ENCODE peak calls at places on chromosomes 5 and 9, in seven cellular contexts. F is Peyer's patch, K is tibial artery, H is ovary, A is A549, J is fibroblast of lung, Q is tibial nerve. B is an unnamed sample.

GRCh38 chr9:23590601-23591000 is 235.4 kb downstream of the ELAVL2 start:
- DNase-seq in F (no peak), K (no peak), H (no peak), A (no peak), J (no peak), Q (no peak), B (no peak)

GRCh38 chr9:38414040-38414723 is 10.1 kb downstream of the IGFBPL1 start:
- DNase-seq in F (no peak), K (no peak), H (no peak), A (no peak), J (no peak), Q (no peak), B (no peak)

GRCh38 chr5:59842999-59843398 is 50.5 kb downstream of the PDE4D start:
- DNase-seq in F (no peak), K (no peak), H (no peak), A (no peak), J (peak; percentile 61), Q (no peak), B (no peak)

GRCh38 chr5:134041570-134042411 is 37.0 kb upstream of the VDAC1 start:
- DNase-seq in F (no peak), K (no peak), H (no peak), A (no peak), J (no peak), Q (no peak), B (no peak)

GRCh38 chr5:37370550-37370863 is 399 bp downstream of the NUP155 start:
- DNase-seq in F (no peak), K (no peak), H (no peak), A (peak; percentile 41), J (peak; percentile 0), Q (peak; percentile 7), B (no peak)

GRCh38 chr5:145345883-145346282 is 489.3 kb downstream of the PRELID2 start:
- DNase-seq in F (no peak), K (no peak), H (no peak), A (no peak), J (no peak), Q (no peak), B (no peak)

GRCh38 chr5:124905256-124905655 is 158.8 kb upstream of the ZNF608 start:
- DNase-seq in F (no peak), K (no peak), H (no peak), A (no peak), J (no peak), Q (no peak), B (no peak)

GRCh38 chr5:79562351-79563246 is 48.7 kb upstream of the HOMER1 start:
- DNase-seq in F (no peak), K (no peak), H (no peak), A (no peak), J (peak; percentile 53), Q (no peak), B (no peak)

GRCh38 chr5:171309526-171310333 is 682 bp downstream of the TLX3 start:
- DNase-seq in F (no peak), K (peak; percentile 60), H (no peak), A (no peak), J (no peak), Q (no peak), B (no peak)

GRCh38 chr5:143576721-143577484 is 173.4 kb upstream of the NR3C1 start:
- DNase-seq in F (no peak), K (no peak), H (no peak), A (no peak), J (peak; percentile 80), Q (no peak), B (no peak)
- H3K4me1 ChIP-seq in F (no peaks in the 10 kb centered on the region), K (no peaks in the 10 kb centered on the region), H (no peaks in the 10 kb centered on the region), A (peaks cover 11% of the 10 kb centered on the region), J (no peaks in the 10 kb centered on the region), Q (peaks cover 7% of the 10 kb centered on the region), B (peaks cover 13% of the 10 kb centered on the region)

GRCh38 chr9:12461759-12462158 is 231.4 kb upstream of the TYRP1 start:
- DNase-seq in F (no peak), K (no peak), H (no peak), A (no peak), J (no peak), Q (no peak), B (no peak)
- H3K4me3 ChIP-seq in F (no peak overlapping the region), K (no peak overlapping the region), H (no peak overlapping the region), A (no peak overlapping the region), J (no peak overlapping the region), Q (no peak overlapping the region), B (no peak overlapping the region)

GRCh38 chr9:1005043-1005667 is 28.7 kb downstream of the DMRT3 start:
- DNase-seq in F (peak; percentile 55), K (no peak), H (no peak), A (peak; percentile 25), J (peak; percentile 42), Q (peak; percentile 25), B (no peak)
- TF ChIP-seq CTCF in F (peak; percentile 59), K (no peak), H (no peak), A (peak; percentile 54), J (peak; percentile 59), Q (peak; percentile 28), B (no peak)

DNA sequence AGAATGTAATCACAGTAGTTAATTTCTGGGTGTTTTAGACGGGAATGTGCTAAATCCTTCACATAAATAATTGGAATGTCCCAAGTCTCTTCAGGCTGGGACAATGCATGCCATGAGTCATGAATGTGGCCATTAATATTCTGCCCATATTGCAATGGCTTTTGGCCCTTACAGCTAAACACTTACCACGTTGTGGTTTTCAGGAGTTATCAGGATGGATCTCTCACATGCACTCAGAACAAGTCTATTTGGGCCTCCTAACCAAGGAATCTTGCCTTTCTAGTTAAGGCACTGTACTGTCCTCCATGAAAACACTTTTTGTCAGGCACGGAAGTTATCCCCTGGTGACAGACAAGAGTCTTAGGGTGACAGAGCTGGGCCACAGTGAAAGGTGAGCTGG is 32.7 kb downstream of the PKD2L2 start:
- DNase-seq in F (no peak), K (no peak), H (no peak), A (no peak), J (peak; percentile 70), Q (no peak), B (no peak)
- H3K4me1 ChIP-seq in F (no peaks in the 10 kb centered on the region), K (no peaks in the 10 kb centered on the region), H (no peaks in the 10 kb centered on the region), A (no peaks in the 10 kb centered on the region), J (no peaks in the 10 kb centered on the region), Q (no peaks in the 10 kb centered on the region), B (no peaks in the 10 kb centered on the region)

DNA sequence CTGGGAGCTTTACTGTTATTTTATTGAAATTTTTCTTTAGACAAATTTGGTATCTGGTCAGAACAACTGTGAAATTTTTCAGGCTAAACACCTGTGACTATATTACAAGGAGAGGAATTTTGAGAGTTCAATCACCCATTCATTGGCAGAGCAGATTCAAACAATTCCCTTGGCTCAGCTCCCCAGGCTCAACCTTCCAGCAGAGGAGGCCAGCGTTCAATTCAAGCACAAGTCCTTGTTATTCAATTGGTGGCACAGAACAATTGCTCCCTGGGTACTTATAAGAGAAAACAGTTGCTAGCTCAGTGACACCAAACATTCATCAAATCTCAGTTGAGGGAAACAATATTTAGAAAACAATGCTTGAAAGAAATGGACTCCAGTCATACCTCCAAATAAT is 83.3 kb downstream of the SUSD1 start:
- DNase-seq in F (no peak), K (no peak), H (no peak), A (no peak), J (peak; percentile 22), Q (no peak), B (no peak)
- H3K4me3 ChIP-seq in F (no peak overlapping the region), K (no peak overlapping the region), H (no peak overlapping the region), A (no peak overlapping the region), J (no peak overlapping the region), Q (no peak overlapping the region), B (no peak overlapping the region)

DNA sequence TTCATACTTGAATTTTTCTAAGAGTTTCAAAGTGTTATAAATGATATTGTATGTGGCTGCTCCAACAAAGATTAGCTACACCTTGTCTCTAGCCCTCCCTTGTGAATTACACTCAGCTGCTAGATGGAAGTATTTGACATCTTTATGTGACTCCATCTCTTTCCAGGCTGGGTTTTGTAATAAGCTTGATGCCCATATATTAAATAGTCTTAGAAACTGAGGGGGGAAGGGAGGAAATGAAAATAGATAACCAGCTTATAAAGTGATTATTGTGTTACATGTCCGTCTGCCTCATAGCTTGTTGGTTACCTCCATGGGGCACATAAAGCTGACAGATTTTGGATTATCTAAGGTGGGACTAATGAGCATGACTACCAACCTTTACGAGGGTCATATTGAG is 63.4 kb downstream of the CD180 start:
- DNase-seq in F (no peak), K (no peak), H (no peak), A (no peak), J (no peak), Q (no peak), B (no peak)
- TF ChIP-seq CTCF in F (no peak), K (no peak), H (no peak), A (no peak), J (no peak), Q (no peak), B (no peak)

GRCh38 chr9:121739971-121740370 is 88.5 kb downstream of the DAB2IP start:
- DNase-seq in F (no peak), K (no peak), H (peak; percentile 64), A (no peak), J (no peak), Q (no peak), B (no peak)
- H3K4me1 ChIP-seq in F (peaks cover 87% of the 10 kb centered on the region), K (no peaks in the 10 kb centered on the region), H (peaks cover 52% of the 10 kb centered on the region), A (peaks cover 52% of the 10 kb centered on the region), J (peaks cover 38% of the 10 kb centered on the region), Q (peaks cover 93% of the 10 kb centered on the region), B (peaks cover 93% of the 10 kb centered on the region)

B was measured in thoracic aorta.